ENCODE peak calls at places on chromosomes 6 and 20, in seven cellular contexts. Z is cardiac fibroblast; T is MCF 10A; I is CD8-positive, alpha-beta T cell; W is kidney epithelial cell; B is stomach; R is spleen. D is an unnamed sample.

GRCh38 chr20:4066551-4066950 is 51.2 kb upstream of the RNF24 start:
- DNase-seq in Z (no peak), W (no peak), T (no peak), B (no peak), R (no peak), I (no peak), D (no peak)

GRCh38 chr6:35401514-35401913 is 50.6 kb upstream of the FANCE start:
- DNase-seq in T (peak), I (no peak), Z (no peak), W (no peak), R (no peak), B (peak), D (no peak)

GRCh38 chr6:126118934-126119333 is 132.6 kb downstream of the TRMT11 start:
- DNase-seq in R (no peak), W (no peak), Z (peak), T (no peak), B (no peak), I (no peak), D (no peak)

GRCh38 chr6:135906542-135906941 is 55.0 kb downstream of the PDE7B start:
- DNase-seq in Z (peak), B (no peak), R (no peak), I (no peak), W (no peak), T (peak), D (no peak)

GRCh38 chr20:38559764-38560163 is 21.2 kb upstream of the ADIG start:
- DNase-seq in I (no peak), B (no peak), Z (no peak), R (no peak), T (no peak), W (no peak), D (no peak)

GRCh38 chr6:138088307-138088744 is 18.9 kb downstream of the PERP start:
- DNase-seq in B (peak), Z (peak), I (no peak), R (no peak), W (peak), T (peak), D (no peak)

GRCh38 chr20:32872266-32872665 is 13.5 kb downstream of the EFCAB8 start:
- DNase-seq in T (no peak), Z (no peak), I (no peak), W (no peak), B (no peak), R (peak), D (peak)

GRCh38 chr6:18400831-18401446 is 13.8 kb downstream of the RNF144B start:
- DNase-seq in I (no peak), R (no peak), W (no peak), T (no peak), Z (peak), B (no peak), D (no peak)

GRCh38 chr6:38876470-38876869 is 161.4 kb downstream of the DNAH8 start:
- DNase-seq in B (no peak), W (no peak), T (no peak), Z (no peak), R (no peak), I (peak), D (no peak)

GRCh38 chr6:170404697-170405096 is 98.1 kb downstream of the FAM120B start:
- DNase-seq in W (no peak), B (no peak), R (no peak), I (no peak), Z (peak), T (no peak), D (no peak)

GRCh38 chr6:83758533-83758932 is 49.6 kb upstream of the SNAP91 start:
- DNase-seq in T (no peak), B (no peak), W (no peak), R (no peak), Z (no peak), I (no peak), D (no peak)

GRCh38 chr6:122014961-122015360 is 384.5 kb upstream of the HSF2 start:
- DNase-seq in W (no peak), B (no peak), I (no peak), Z (peak), R (no peak), T (no peak), D (no peak)

GRCh38 chr6:87731818-87732661 is 30.0 kb upstream of the AKIRIN2 start:
- DNase-seq in T (peak), R (peak), Z (peak), W (peak), I (no peak), B (peak), D (no peak)

GRCh38 chr20:4633379-4633778 is 88.3 kb upstream of the PRND start:
- DNase-seq in I (no peak), B (no peak), Z (peak), R (no peak), W (no peak), T (no peak), D (no peak)

GRCh38 chr6:42224222-42225042 is 6.8 kb upstream of the MRPS10 start:
- DNase-seq in R (no peak), T (peak), B (no peak), I (no peak), W (peak), Z (peak), D (no peak)

GRCh38 chr6:83190596-83190995 is 2.5 kb downstream of the PGM3 start:
- DNase-seq in R (no peak), T (no peak), I (no peak), B (no peak), W (no peak), Z (no peak), D (no peak)

GRCh38 chr6:25927721-25928359 is 2.7 kb downstream of the SLC17A2 start:
- DNase-seq in R (no peak), W (no peak), Z (no peak), I (no peak), T (no peak), B (no peak), D (no peak)

GRCh38 chr20:36128463-36129176 is 25.9 kb upstream of the EPB41L1 start:
- DNase-seq in Z (peak), W (peak), T (peak), R (no peak), B (no peak), I (no peak), D (no peak)

GRCh38 chr6:125818225-125818657 is 27.5 kb downstream of the NCOA7 start:
- DNase-seq in Z (no peak), T (no peak), R (no peak), B (no peak), W (no peak), I (no peak), D (no peak)

GRCh38 chr6:40791004-40791403 is 203.8 kb upstream of the LRFN2 start:
- DNase-seq in B (no peak), Z (no peak), T (no peak), W (no peak), I (no peak), R (no peak), D (no peak)

GRCh38 chr6:158037021-158037420 is 55.4 kb downstream of the SYNJ2 start:
- DNase-seq in B (no peak), Z (no peak), R (no peak), T (no peak), W (no peak), I (no peak), D (peak)

GRCh38 chr6:47294990-47295389 is 14.7 kb downstream of the TNFRSF21 start:
- DNase-seq in Z (no peak), I (no peak), R (no peak), T (no peak), B (no peak), W (no peak), D (no peak)

GRCh38 chr6:53986721-53987526 is 124.3 kb upstream of the MLIP start:
- DNase-seq in B (no peak), T (no peak), I (no peak), R (no peak), Z (no peak), W (no peak), D (no peak)

GRCh38 chr6:53987527-53987888 is 123.7 kb upstream of the MLIP start:
- DNase-seq in W (no peak), T (no peak), R (no peak), Z (no peak), I (no peak), B (no peak), D (no peak)

GRCh38 chr6:53994201-53994600 is 117.0 kb upstream of the MLIP start:
- DNase-seq in T (no peak), Z (no peak), B (no peak), I (no peak), R (no peak), W (no peak), D (no peak)

GRCh38 chr6:53998293-53998692 is 113.0 kb upstream of the MLIP start:
- DNase-seq in B (no peak), Z (no peak), T (no peak), R (no peak), I (no peak), W (no peak), D (no peak)

DNA sequence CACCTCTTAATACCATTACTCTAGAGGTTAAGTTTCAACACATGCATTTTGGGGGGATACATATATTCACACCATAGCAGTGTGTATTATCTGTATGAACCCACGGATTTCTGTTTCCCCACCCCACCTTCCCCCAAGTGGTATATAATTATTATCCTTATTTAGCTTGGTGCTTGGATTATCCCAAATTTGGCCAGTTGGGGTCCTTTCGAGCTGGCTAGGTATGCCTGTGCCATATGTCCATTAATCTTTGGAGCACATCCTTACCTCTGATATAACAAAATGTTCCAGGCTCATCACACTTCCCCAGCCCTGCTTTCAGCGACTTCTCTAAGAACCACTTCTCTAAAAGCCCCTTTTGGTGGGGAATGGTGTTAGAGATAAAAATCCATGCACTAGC is 118.7 kb upstream of the MLIP start:
- DNase-seq in R (no peak), B (no peak), I (no peak), W (no peak), Z (no peak), T (no peak), D (no peak)
- TF ChIP-seq CTCF in R (no peak), B (no peak), I (no peak), W (no peak), Z (no peak), T (no peak), D (peak)

GRCh38 chr20:12966468-12967085 is 42.2 kb upstream of the SPTLC3 start:
- DNase-seq in I (no peak), R (no peak), W (peak), Z (peak), B (no peak), T (peak), D (no peak)
- TF ChIP-seq CTCF in I (no peak), R (no peak), W (peak), Z (peak), B (no peak), T (peak), D (peak)

GRCh38 chr6:77650098-77650663 is 2.7 kb upstream of the MEI4 start:
- DNase-seq in W (no peak), Z (peak), T (no peak), B (no peak), I (no peak), R (peak), D (peak)
- TF ChIP-seq CTCF in W (peak), Z (peak), T (no peak), B (no peak), I (no peak), R (no peak), D (peak)

GRCh38 chr20:45034436-45034835 is 66.5 kb downstream of the KCNS1 start:
- DNase-seq in B (no peak), T (no peak), Z (no peak), W (no peak), R (no peak), I (no peak), D (no peak)

GRCh38 chr20:45032276-45032675 is 66.0 kb downstream of the STK4 start:
- DNase-seq in T (no peak), R (no peak), I (no peak), W (no peak), B (no peak), Z (no peak), D (no peak)

GRCh38 chr20:45032781-45033180 is 66.5 kb downstream of the STK4 start:
- DNase-seq in R (no peak), W (no peak), T (no peak), B (no peak), Z (no peak), I (no peak), D (no peak)

GRCh38 chr20:45028424-45029136 is 62.3 kb downstream of the STK4 start:
- DNase-seq in I (no peak), W (no peak), R (no peak), B (no peak), Z (no peak), T (no peak), D (no peak)

DNA sequence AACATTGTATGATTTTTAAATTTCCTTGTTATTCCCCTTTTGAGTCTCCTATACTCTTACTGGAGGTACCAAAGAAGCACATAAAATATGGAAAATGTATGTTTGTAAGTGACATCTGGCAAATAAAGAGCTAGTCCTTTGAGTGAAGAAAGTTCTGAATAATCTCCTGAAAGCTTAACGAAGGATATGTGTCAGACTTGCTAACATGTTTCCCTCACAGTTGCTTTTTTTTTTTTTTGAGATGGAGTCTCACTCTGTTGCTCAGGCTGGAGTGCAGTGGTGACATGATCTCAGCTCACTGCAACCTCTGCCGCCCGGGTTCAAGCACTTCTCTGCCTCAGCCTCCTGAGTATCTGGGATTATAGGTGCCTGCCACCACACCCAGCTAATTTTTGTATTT is 63.6 kb downstream of the STK4 start:
- DNase-seq in R (no peak), W (no peak), Z (no peak), T (no peak), B (no peak), I (no peak), D (no peak)
- TF ChIP-seq CTCF in R (no peak), W (no peak), Z (no peak), T (no peak), B (no peak), I (no peak), D (no peak)

DNA sequence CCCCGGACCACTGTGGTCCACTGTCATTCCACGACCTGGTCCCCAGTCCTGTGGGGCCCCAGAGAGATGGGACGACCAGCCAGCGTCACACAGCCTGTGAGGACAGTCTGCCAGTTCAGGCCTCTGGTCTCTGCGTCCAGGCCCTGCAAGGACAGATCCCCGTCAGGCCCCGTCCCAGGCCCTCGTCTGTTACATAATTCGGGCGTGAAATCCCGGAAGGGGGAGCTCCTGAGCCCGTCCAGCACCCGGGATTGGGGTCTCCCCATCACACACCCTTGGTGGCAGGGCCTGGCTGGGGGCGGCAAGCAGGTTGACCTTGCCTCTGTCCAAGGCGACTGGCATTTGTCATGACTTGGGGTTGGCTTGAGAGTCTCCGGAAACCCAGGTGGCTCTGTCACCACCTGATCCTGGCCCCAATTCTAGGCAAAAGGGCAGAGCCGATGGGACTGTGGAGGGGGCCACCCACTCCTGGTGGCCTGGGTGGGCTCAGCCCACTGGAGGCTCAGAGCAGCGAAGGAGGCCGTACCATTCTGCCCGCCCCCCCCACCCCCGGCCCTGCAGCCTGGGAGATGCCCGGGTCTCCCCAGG is 73.8 kb upstream of the GATA5 start:
- DNase-seq in B (no peak), R (no peak), W (no peak), I (no peak), Z (no peak), T (peak), D (no peak)
- TF ChIP-seq CTCF in B (no peak), R (no peak), W (no peak), I (no peak), Z (no peak), T (peak), D (peak)

DNA sequence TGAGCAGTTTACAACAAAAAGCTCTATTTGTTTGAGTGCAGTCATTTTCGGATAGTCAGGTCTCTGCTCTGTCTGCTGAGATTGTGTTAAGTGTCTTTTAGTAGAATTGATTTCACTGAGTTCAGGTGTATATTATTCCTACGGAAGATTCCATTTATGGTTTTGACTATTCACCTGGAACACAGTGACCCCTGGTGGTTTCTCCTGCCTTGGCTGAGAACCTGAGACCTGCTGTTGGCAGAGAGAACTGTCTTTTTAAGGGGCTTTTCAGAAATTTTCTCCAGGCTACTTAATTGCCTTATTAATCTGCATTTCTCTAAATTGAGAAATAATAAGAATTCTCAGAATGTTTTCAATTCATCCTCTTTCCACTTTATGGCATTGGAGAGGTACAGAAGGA is 508.0 kb downstream of the TBC1D32 start:
- DNase-seq in I (no peak), Z (peak), T (peak), R (no peak), B (peak), W (no peak), D (no peak)
- TF ChIP-seq CTCF in I (no peak), Z (peak), T (peak), R (peak), B (no peak), W (peak), D (peak)

DNA sequence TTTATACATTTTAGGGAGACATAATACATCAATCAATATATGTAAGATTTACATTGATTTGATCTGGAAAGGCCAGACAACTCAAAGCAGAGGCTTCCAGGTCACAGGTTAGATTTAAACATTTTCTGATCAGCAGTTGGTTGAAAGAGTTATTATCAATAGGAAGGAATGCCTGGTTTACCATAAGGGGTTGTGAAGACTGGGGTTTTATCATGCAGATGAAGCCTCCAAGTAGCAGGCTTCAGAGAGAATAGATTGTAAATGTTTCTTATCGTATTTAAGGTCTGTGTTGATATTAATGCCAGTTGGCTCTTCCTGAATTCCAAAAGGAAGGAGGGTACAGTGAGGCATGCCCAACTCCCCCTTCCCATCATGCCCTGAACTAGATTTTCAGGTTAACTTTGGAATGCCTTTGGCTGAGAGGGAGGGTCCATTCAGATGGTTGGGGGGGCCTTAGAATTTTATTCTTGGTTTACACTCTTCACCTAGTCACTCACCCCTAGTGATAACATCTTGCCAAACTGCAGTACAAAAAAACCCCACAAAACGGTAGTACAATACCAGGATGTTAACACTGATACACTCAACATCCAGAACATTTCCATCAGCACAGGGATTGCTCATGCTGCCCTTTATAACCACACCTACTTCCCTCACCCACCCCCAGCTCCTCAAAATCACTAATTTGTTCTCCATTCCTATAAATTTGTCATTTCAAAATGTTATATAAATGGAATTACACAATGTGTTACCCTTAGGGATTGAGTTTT is 259.6 kb upstream of the PLN start:
- DNase-seq in W (no peak), T (peak), R (no peak), Z (peak), I (no peak), B (no peak), D (no peak)
- TF ChIP-seq CTCF in W (no peak), T (peak), R (no peak), Z (peak), I (no peak), B (no peak), D (peak)

GRCh38 chr20:1209447-1210387 is 6.5 kb downstream of the C20orf202 start:
- DNase-seq in I (no peak), T (no peak), B (no peak), Z (peak), R (no peak), W (no peak), D (no peak)
- TF ChIP-seq CTCF in I (no peak), T (no peak), B (no peak), Z (peak), R (no peak), W (peak), D (peak)

DNA sequence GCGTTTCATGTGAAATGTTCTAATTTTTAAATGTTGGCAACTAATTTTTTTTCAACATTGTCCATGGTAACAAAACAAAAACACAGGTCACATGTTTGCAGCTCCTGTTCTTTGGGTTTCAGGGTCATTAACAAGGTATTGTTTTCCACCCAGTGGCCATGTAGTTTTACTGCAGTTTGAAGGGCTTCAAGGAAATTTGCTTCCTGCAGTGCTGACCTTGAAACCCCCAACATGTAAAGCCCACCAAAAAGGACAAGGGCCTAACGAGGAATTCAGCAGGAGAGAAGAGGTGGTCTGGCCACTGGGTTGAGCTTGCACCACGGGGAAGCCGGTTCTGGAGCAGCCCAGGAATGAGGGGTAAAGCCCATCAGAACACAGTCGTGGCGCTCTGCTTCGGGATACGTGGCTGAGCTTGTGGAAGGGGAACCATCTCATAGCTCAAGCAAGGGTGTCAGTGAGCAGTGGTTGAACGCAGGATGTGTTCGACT is 13.9 kb upstream of the KLHL31 start:
- DNase-seq in T (peak), W (peak), R (no peak), B (no peak), Z (peak), I (no peak), D (no peak)
- TF ChIP-seq CTCF in T (peak), W (peak), R (no peak), B (peak), Z (peak), I (peak), D (peak)

GRCh38 chr6:1984346-1984994 is 260.9 kb downstream of the GMDS start:
- DNase-seq in B (no peak), I (no peak), W (no peak), R (no peak), T (no peak), Z (no peak), D (no peak)
- TF ChIP-seq CTCF in B (no peak), I (no peak), W (no peak), R (no peak), T (no peak), Z (no peak), D (no peak)

D was measured in chondrocyte.